ENCODE peak calls at places on chromosomes 7 and 10, in seven cellular contexts. T is IMR-90, A is trophoblast cell, L is neuronal stem cell, F is H9, V is H1, O is mesenchymal stem cell. M is an unnamed sample.

GRCh38 chr7:142488234-142488633 is 230.4 kb upstream of the PRSS58 start:
- DNase-seq in T (no peak), A (no peak), O (peak), L (no peak), V (no peak), F (no peak), M (no peak)

GRCh38 chr7:30469303-30469702 is 9.3 kb downstream of the NOD1 start:
- DNase-seq in O (peak), L (peak), F (peak), A (peak), T (peak), V (peak), M (peak)

GRCh38 chr10:31186225-31187010 is 132.6 kb upstream of the ZEB1 start:
- DNase-seq in L (peak), A (peak), T (no peak), V (peak), O (no peak), F (peak), M (peak)

GRCh38 chr10:63681965-63682704 is 160.9 kb downstream of the REEP3 start:
- DNase-seq in O (peak), V (no peak), T (peak), F (no peak), L (no peak), A (peak), M (no peak)

GRCh38 chr10:130757271-130757670 is 554.2 kb downstream of the TCERG1L start:
- DNase-seq in T (no peak), V (no peak), A (no peak), O (no peak), F (no peak), L (no peak), M (no peak)

GRCh38 chr7:120793213-120793936 is 64.6 kb downstream of the TSPAN12 start:
- DNase-seq in O (no peak), F (no peak), T (no peak), L (no peak), A (no peak), V (no peak), M (no peak)

GRCh38 chr7:135653285-135654080 is 8.8 kb upstream of the STMP1 start:
- DNase-seq in O (no peak), T (peak), V (no peak), F (no peak), A (no peak), L (no peak), M (no peak)

GRCh38 chr10:77949167-77949566 is 22.6 kb upstream of the DLG5 start:
- DNase-seq in A (peak), F (peak), V (peak), T (peak), L (no peak), O (peak), M (peak)

GRCh38 chr7:15086171-15086745 is 183.7 kb upstream of the DGKB start:
- DNase-seq in A (no peak), L (no peak), T (no peak), O (no peak), F (no peak), V (no peak), M (peak)

GRCh38 chr7:117118579-117119180 is 165.4 kb downstream of the ST7 start:
- DNase-seq in A (no peak), O (no peak), L (no peak), T (no peak), F (no peak), V (no peak), M (peak)

GRCh38 chr10:3538850-3539531 is 246.0 kb downstream of the KLF6 start:
- DNase-seq in L (peak), F (no peak), V (no peak), T (peak), A (peak), O (peak), M (peak)

GRCh38 chr10:90695915-90696676 is 161.7 kb downstream of the HTR7 start:
- DNase-seq in F (no peak), T (no peak), V (no peak), L (no peak), A (no peak), O (no peak), M (no peak)

GRCh38 chr10:93751832-93752231 is 5.9 kb upstream of the LGI1 start:
- DNase-seq in L (no peak), O (peak), A (peak), T (peak), F (peak), V (no peak), M (peak)

GRCh38 chr7:6157685-6158423 is 114.6 kb downstream of the CYTH3 start:
- DNase-seq in A (no peak), T (no peak), O (no peak), V (no peak), F (no peak), L (no peak), M (no peak)

GRCh38 chr7:98217623-98218582 is 6.7 kb downstream of the BHLHA15 start:
- DNase-seq in T (no peak), L (no peak), A (no peak), O (no peak), F (no peak), V (no peak), M (no peak)

GRCh38 chr7:148327379-148327778 is 263.2 kb upstream of the C7orf33 start:
- DNase-seq in V (no peak), T (no peak), O (peak), L (no peak), A (peak), F (no peak), M (peak)

GRCh38 chr10:36677170-36677768 is 448.1 kb upstream of the ANKRD30A start:
- DNase-seq in V (no peak), L (no peak), O (no peak), T (peak), F (no peak), A (no peak), M (no peak)

GRCh38 chr10:3933733-3934132 is 148.7 kb upstream of the KLF6 start:
- DNase-seq in F (no peak), L (no peak), T (no peak), O (no peak), V (no peak), A (no peak), M (no peak)

GRCh38 chr7:7181519-7182155 is 707 bp upstream of the C1GALT1 start:
- DNase-seq in O (no peak), L (peak), F (peak), V (peak), A (peak), T (peak), M (peak)

GRCh38 chr7:70400829-70401380 is 731.0 kb upstream of the GALNT17 start:
- DNase-seq in V (no peak), O (no peak), T (no peak), L (no peak), A (no peak), F (no peak), M (no peak)
- H3K18ac ChIP-seq in V (no peak), O (no peak), T (no peak), L (no peak), A (no peak), F (no peak), M (no peak)

DNA sequence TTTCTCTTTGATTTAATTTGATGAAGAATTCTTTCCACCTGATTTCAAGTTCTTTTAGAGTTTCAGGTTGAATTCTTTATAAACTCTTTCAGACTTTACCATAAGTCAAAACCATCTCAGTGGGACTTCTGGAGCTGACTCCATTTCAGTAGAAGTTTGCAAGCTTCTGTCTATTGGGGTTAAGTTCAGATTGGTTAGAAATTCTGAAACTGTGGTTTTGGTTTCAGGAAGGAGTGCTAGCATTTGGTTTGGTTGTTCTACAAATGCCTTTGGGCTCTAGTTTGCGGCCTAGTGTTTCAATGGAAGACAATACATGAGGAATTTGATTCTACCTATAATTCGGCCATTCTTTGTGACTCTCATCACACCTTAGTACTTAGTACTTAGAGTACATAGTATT is 176.8 kb upstream of the RHOBTB1 start:
- DNase-seq in F (no peak), O (no peak), A (no peak), L (no peak), T (no peak), V (no peak), M (no peak)
- H3K9ac ChIP-seq in F (no peak), O (no peak), A (no peak), L (no peak), T (no peak), V (no peak), M (no peak)

GRCh38 chr10:48215983-48216505 is 58.5 kb downstream of the FRMPD2 start:
- DNase-seq in F (no peak), T (no peak), V (no peak), A (peak), O (no peak), L (no peak), M (no peak)

GRCh38 chr10:48216744-48217143 is 57.8 kb downstream of the FRMPD2 start:
- DNase-seq in V (no peak), O (no peak), A (no peak), T (no peak), L (no peak), F (no peak), M (no peak)

GRCh38 chr10:48215148-48215982 is 59.1 kb downstream of the FRMPD2 start:
- DNase-seq in A (peak), V (peak), F (peak), L (peak), T (peak), O (peak), M (peak)

GRCh38 chr10:48213047-48213446 is 61.4 kb downstream of the FRMPD2 start:
- DNase-seq in T (no peak), F (no peak), O (no peak), L (no peak), A (no peak), V (no peak), M (no peak)

GRCh38 chr10:48214701-48215100 is 59.8 kb downstream of the FRMPD2 start:
- DNase-seq in O (no peak), T (no peak), A (no peak), L (no peak), F (no peak), V (no peak), M (no peak)
- H3K18ac ChIP-seq in O (no peak), T (no peak), A (no peak), L (no peak), F (no peak), V (no peak), M (no peak)

GRCh38 chr10:73803680-73804286 is 7.6 kb downstream of the NDST2 start:
- DNase-seq in L (no peak), F (no peak), A (no peak), T (no peak), O (no peak), V (no peak), M (no peak)
- H3K9ac ChIP-seq in L (no peak), F (no peak), A (no peak), T (no peak), O (no peak), V (no peak), M (no peak)